ENCODE peak calls at places on chromosomes 6 and 20, in nine cellular contexts. O, M, N, Y, R, I, T, C and K are unnamed samples.

GRCh38 chr6:112563368-112563767 is 216.2 kb downstream of the RFPL4B start:
- DNase-seq in O (no peak), T (peak), M (peak), I (no peak), R (no peak), C (no peak), N (peak), Y (peak), K (no peak)

GRCh38 chr6:81298751-81299150 is 453.7 kb downstream of the TENT5A start:
- DNase-seq in N (no peak), T (no peak), M (no peak), C (no peak), Y (no peak), O (no peak), R (no peak), I (no peak), K (no peak)

GRCh38 chr20:23857954-23858565 is 21.5 kb downstream of the CST5 start:
- DNase-seq in O (no peak), I (no peak), N (no peak), R (no peak), C (no peak), M (no peak), T (no peak), Y (no peak), K (no peak)

GRCh38 chr6:11343963-11344714 is 111.7 kb upstream of the NEDD9 start:
- DNase-seq in M (no peak), C (peak), Y (no peak), R (no peak), O (no peak), N (no peak), T (no peak), I (no peak), K (no peak)

GRCh38 chr6:7646394-7646793 is 56.4 kb downstream of the SNRNP48 start:
- DNase-seq in M (peak), Y (peak), R (no peak), C (no peak), O (no peak), T (peak), I (no peak), N (no peak), K (no peak)

GRCh38 chr6:114040871-114041270 is 69.9 kb upstream of the HDAC2 start:
- DNase-seq in R (no peak), O (no peak), N (peak), C (no peak), I (no peak), Y (peak), T (no peak), M (peak), K (no peak)

GRCh38 chr6:12324741-12325140 is 34.6 kb downstream of the EDN1 start:
- DNase-seq in C (no peak), Y (no peak), O (no peak), T (no peak), R (no peak), N (no peak), I (no peak), M (no peak), K (no peak)

GRCh38 chr20:38649275-38649891 is 47.8 kb downstream of the ARHGAP40 start:
- DNase-seq in C (no peak), O (no peak), T (peak), R (peak), N (peak), M (peak), I (no peak), Y (peak), K (no peak)

GRCh38 chr6:44896701-44897100 is 431.4 kb upstream of the RUNX2 start:
- DNase-seq in N (no peak), O (no peak), C (no peak), M (no peak), I (no peak), Y (no peak), R (no peak), T (no peak), K (no peak)

GRCh38 chr20:58008413-58008812 is 220.0 kb downstream of the ANKRD60 start:
- DNase-seq in C (no peak), O (no peak), R (no peak), Y (no peak), I (peak), M (no peak), T (no peak), N (no peak), K (no peak)

GRCh38 chr20:1324598-1325172 is 4.3 kb downstream of the SDCBP2 start:
- DNase-seq in N (peak), O (no peak), I (no peak), T (peak), M (peak), C (peak), R (no peak), Y (peak), K (peak)

GRCh38 chr6:127923135-127923534 is 22.3 kb upstream of the THEMIS start:
- DNase-seq in R (no peak), Y (no peak), O (no peak), C (no peak), T (no peak), I (no peak), M (no peak), N (no peak), K (no peak)

GRCh38 chr6:133991096-133991593 is 38.1 kb downstream of the TBPL1 start:
- DNase-seq in M (peak), C (no peak), T (peak), Y (peak), R (no peak), I (no peak), N (peak), O (no peak), K (no peak)

GRCh38 chr6:21712213-21712612 is 118.7 kb downstream of the SOX4 start:
- DNase-seq in O (no peak), Y (no peak), C (no peak), R (no peak), M (no peak), I (no peak), T (no peak), N (no peak), K (no peak)

GRCh38 chr6:35729722-35730121 is 7.1 kb upstream of the ARMC12 start:
- DNase-seq in M (peak), R (no peak), O (no peak), Y (no peak), I (no peak), N (no peak), T (no peak), C (no peak), K (no peak)

GRCh38 chr6:23073851-23074250 is 504.5 kb downstream of the HDGFL1 start:
- DNase-seq in M (peak), C (no peak), I (no peak), N (no peak), R (no peak), Y (no peak), O (no peak), T (no peak), K (no peak)

GRCh38 chr6:816510-817084 is 123.7 kb upstream of the EXOC2 start:
- DNase-seq in O (no peak), M (no peak), T (no peak), Y (no peak), N (no peak), R (no peak), I (no peak), C (no peak), K (no peak)

GRCh38 chr20:45229264-45230056 is 8.3 kb downstream of the SEMG2 start:
- DNase-seq in M (no peak), C (no peak), I (no peak), T (peak), Y (peak), N (no peak), R (peak), O (peak), K (no peak)

GRCh38 chr6:48036316-48036715 is 74.7 kb downstream of the PTCHD4 start:
- DNase-seq in C (no peak), M (peak), R (no peak), I (no peak), Y (peak), T (peak), O (no peak), N (peak), K (no peak)

GRCh38 chr6:157194643-157195042 is 128.7 kb downstream of the TMEM242 start:
- DNase-seq in O (no peak), I (no peak), Y (peak), M (peak), R (no peak), T (peak), N (peak), C (no peak), K (no peak)

GRCh38 chr20:38842558-38842981 is 37.1 kb downstream of the PPP1R16B start:
- DNase-seq in N (no peak), Y (no peak), I (no peak), R (peak), C (no peak), O (no peak), T (no peak), M (no peak), K (no peak)

GRCh38 chr6:39770476-39770875 is 21.7 kb upstream of the DAAM2 start:
- DNase-seq in O (no peak), I (no peak), C (no peak), T (no peak), Y (no peak), R (no peak), N (no peak), M (no peak), K (no peak)

GRCh38 chr6:45422541-45423110 is 44.9 kb upstream of the SUPT3H start:
- DNase-seq in R (peak), I (peak), M (peak), N (peak), O (peak), Y (peak), C (no peak), T (peak), K (no peak)

GRCh38 chr20:22567944-22568871 is 16.2 kb downstream of the FOXA2 start:
- DNase-seq in M (no peak), O (peak), C (no peak), I (no peak), T (no peak), R (no peak), Y (no peak), N (no peak), K (no peak)

GRCh38 chr6:124822118-124822746 is 140.0 kb upstream of the RNF217 start:
- DNase-seq in Y (no peak), I (no peak), C (no peak), M (no peak), N (no peak), O (no peak), T (no peak), R (no peak), K (no peak)

GRCh38 chr6:3026811-3027626 is 27.3 kb downstream of the NQO2 start:
- DNase-seq in R (peak), I (no peak), Y (peak), N (peak), M (no peak), O (no peak), C (no peak), T (no peak), K (no peak)

GRCh38 chr6:129767776-129768490 is 58.0 kb upstream of the ARHGAP18 start:
- DNase-seq in Y (no peak), R (no peak), C (no peak), M (peak), N (no peak), T (no peak), I (no peak), O (no peak), K (no peak)
- H3K4me3 ChIP-seq in Y (peak), R (no peak), C (no peak), M (peak), N (peak), T (peak), I (no peak), O (no peak), K (no peak)

GRCh38 chr6:55175078-55175777 is 913 bp downstream of the HCRTR2 start:
- DNase-seq in R (no peak), O (no peak), N (no peak), M (no peak), C (no peak), I (no peak), Y (no peak), T (no peak), K (no peak)
- H3K4me3 ChIP-seq in R (no peak), O (no peak), N (no peak), M (no peak), C (no peak), I (no peak), Y (no peak), T (no peak), K (no peak)

GRCh38 chr6:18260448-18261106 is 3.8 kb downstream of the DEK start:
- DNase-seq in R (peak), C (no peak), N (peak), I (no peak), Y (peak), T (peak), M (peak), O (no peak), K (no peak)

GRCh38 chr6:18262812-18263560 is 1.3 kb downstream of the DEK start:
- DNase-seq in O (no peak), Y (peak), M (no peak), N (no peak), C (no peak), T (peak), I (no peak), R (peak), K (no peak)

GRCh38 chr6:18261877-18262276 is 2.5 kb downstream of the DEK start:
- DNase-seq in T (no peak), I (no peak), M (no peak), O (no peak), C (no peak), Y (no peak), R (no peak), N (no peak), K (no peak)

GRCh38 chr6:18263561-18264337 is 581 bp downstream of the DEK start:
- DNase-seq in C (peak), I (peak), R (peak), N (peak), M (peak), Y (peak), T (peak), O (peak), K (no peak)

GRCh38 chr6:18259675-18260447 is 4.5 kb downstream of the DEK start:
- DNase-seq in O (no peak), I (no peak), T (peak), Y (no peak), N (peak), R (no peak), C (no peak), M (no peak), K (no peak)
- H3K4me3 ChIP-seq in O (no peak), I (no peak), T (peak), Y (no peak), N (no peak), R (no peak), C (no peak), M (no peak), K (no peak)

DNA sequence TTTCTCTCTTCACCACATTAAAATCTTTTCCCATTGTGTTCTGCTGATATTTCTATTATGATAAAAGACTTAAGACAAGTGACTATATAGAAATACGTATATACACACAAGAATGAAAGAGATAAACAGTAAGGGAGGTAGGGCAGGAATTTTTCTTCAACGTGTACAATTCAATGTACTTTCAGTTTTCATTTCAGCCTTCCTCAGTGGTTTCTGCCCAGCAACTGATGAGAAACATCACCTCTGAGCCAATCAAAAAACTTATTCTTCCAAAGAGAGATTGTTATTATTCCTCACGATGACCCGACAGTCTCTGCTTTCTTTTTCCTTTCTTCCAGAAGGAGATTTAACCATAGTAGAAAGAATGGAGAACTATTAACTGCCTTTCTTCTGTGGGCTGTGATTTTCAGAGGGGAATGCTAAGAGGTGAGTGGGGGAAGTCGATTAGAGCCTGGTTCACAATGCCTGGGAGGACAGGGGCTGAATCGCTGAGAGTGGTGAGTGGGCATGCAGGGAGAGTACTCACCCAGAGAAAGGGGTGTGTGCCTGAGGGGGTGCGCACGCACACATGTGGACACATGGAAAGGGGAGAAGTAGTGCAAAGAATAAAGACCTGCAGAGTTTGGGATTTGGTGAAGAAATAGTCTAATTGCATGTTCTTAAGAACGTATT is at the start of gene BTN3A1:
- DNase-seq in I (peak), M (peak), T (peak), R (peak), Y (peak), N (peak), O (peak), C (peak), K (no peak)
- H3K4me3 ChIP-seq in I (peak), M (peak), T (peak), R (peak), Y (peak), N (peak), O (peak), C (peak), K (peak)

GRCh38 chr6:136282906-136283305 is 6.7 kb downstream of the BCLAF1 start:
- DNase-seq in N (no peak), R (no peak), C (no peak), I (no peak), M (no peak), Y (no peak), O (no peak), T (no peak), K (no peak)
- H3K4me3 ChIP-seq in N (no peak), R (no peak), C (no peak), I (no peak), M (no peak), Y (no peak), O (no peak), T (peak), K (no peak)